ENCODE peak calls at places on chromosomes 12 and 14, in nine cellular contexts. C is GM10248; J is globus pallidus; V is endothelial cell; W is stimulated activated CD8-positive, alpha-beta memory T cell treated with anti-CD3 and anti-CD28 coated beads, Interleukin-7, amount 100 ng/mL, for 24 hours; P is thoracic aorta; K is progenitor cell of endocrine pancreas; M is lung; T is brain microvascular endothelial cell. N is an unnamed sample.

GRCh38 chr12:24728366-24728765 is 220.5 kb downstream of the BCAT1 start:
- DNase-seq in C (peak; percentile 28), J (no peak), V (no peak), W (no peak), P (no peak), K (no peak), M (no peak), T (peak; percentile 36), N (no peak)

GRCh38 chr12:55762646-55763045 is 19.7 kb downstream of the GDF11 start:
- DNase-seq in C (no peak), J (no peak), V (no peak), W (no peak), P (no peak), K (no peak), M (no peak), T (no peak), N (no peak)

GRCh38 chr12:109053382-109054123 is 1.2 kb downstream of the USP30 start:
- DNase-seq in C (peak; percentile 73), J (no peak), V (no peak), W (no peak), P (no peak), K (no peak), M (no peak), T (no peak), N (no peak)

GRCh38 chr12:75947171-75947723 is 84.3 kb downstream of the PHLDA1 start:
- DNase-seq in C (no peak), J (no peak), V (no peak), W (no peak), P (no peak), K (no peak), M (no peak), T (no peak), N (no peak)

GRCh38 chr12:112381421-112381897 is 772 bp downstream of the HECTD4 start:
- DNase-seq in C (peak; percentile 70), J (no peak), V (no peak), W (no peak), P (no peak), K (no peak), M (no peak), T (no peak), N (no peak)

GRCh38 chr12:3187846-3188755 is 110.9 kb downstream of the TSPAN9 start:
- DNase-seq in C (no peak), J (no peak), V (no peak), W (no peak), P (no peak), K (no peak), M (no peak), T (no peak), N (no peak)

GRCh38 chr12:124098101-124098757 is 125.2 kb downstream of the ZNF664 start:
- DNase-seq in C (no peak), J (peak; percentile 31), V (no peak), W (no peak), P (no peak), K (no peak), M (no peak), T (no peak), N (no peak)

GRCh38 chr12:117025481-117026151 is 73.6 kb downstream of the TESC start:
- DNase-seq in C (peak; percentile 79), J (peak; percentile 59), V (peak; percentile 80), W (no peak), P (no peak), K (peak; percentile 50), M (peak; percentile 66), T (peak; percentile 51), N (peak; percentile 79)

GRCh38 chr12:56766535-56766934 is 3.4 kb downstream of the HSD17B6 start:
- DNase-seq in C (peak; percentile 81), J (peak; percentile 54), V (no peak), W (no peak), P (no peak), K (no peak), M (no peak), T (no peak), N (no peak)

GRCh38 chr14:105492966-105493871 is 2.2 kb downstream of the TEDC1 start:
- DNase-seq in C (no peak), J (no peak), V (no peak), W (no peak), P (no peak), K (no peak), M (no peak), T (no peak), N (peak; percentile 67)

GRCh38 chr12:100798799-100799198 is 4.2 kb downstream of the ANO4 start:
- DNase-seq in C (no peak), J (peak; percentile 27), V (no peak), W (no peak), P (no peak), K (no peak), M (no peak), T (peak; percentile 57), N (no peak)

GRCh38 chr12:2902287-2902880 is 11.7 kb downstream of the TULP3 start:
- DNase-seq in C (no peak), J (peak; percentile 84), V (no peak), W (no peak), P (no peak), K (no peak), M (peak; percentile 50), T (no peak), N (no peak)

GRCh38 chr14:72892103-72892878 is 1.6 kb downstream of the DPF3 start:
- DNase-seq in C (no peak), J (peak; percentile 21), V (peak; percentile 46), W (no peak), P (no peak), K (no peak), M (no peak), T (peak; percentile 37), N (no peak)

GRCh38 chr12:75481774-75482173 is 1.2 kb downstream of the GLIPR1 start:
- DNase-seq in C (no peak), J (no peak), V (no peak), W (no peak), P (no peak), K (no peak), M (no peak), T (peak; percentile 43), N (no peak)

GRCh38 chr14:100015251-100015655 is 50.0 kb upstream of the EVL start:
- DNase-seq in C (peak; percentile 63), J (no peak), V (no peak), W (no peak), P (no peak), K (no peak), M (no peak), T (no peak), N (no peak)

GRCh38 chr12:40222247-40222646 is 2.5 kb upstream of the LRRK2 start:
- DNase-seq in C (no peak), J (no peak), V (no peak), W (no peak), P (no peak), K (no peak), M (no peak), T (no peak), N (no peak)

GRCh38 chr14:69945905-69946304 is 66.7 kb downstream of the SMOC1 start:
- DNase-seq in C (no peak), J (no peak), V (no peak), W (no peak), P (no peak), K (no peak), M (no peak), T (no peak), N (no peak)

GRCh38 chr12:41286426-41286825 is 98.3 kb downstream of the PDZRN4 start:
- DNase-seq in C (no peak), J (no peak), V (no peak), W (no peak), P (no peak), K (no peak), M (no peak), T (no peak), N (no peak)

GRCh38 chr12:49577589-49578315 is 9.8 kb upstream of the MCRS1 start:
- DNase-seq in C (no peak), J (no peak), V (no peak), W (no peak), P (no peak), K (no peak), M (no peak), T (no peak), N (no peak)

GRCh38 chr12:5916785-5917290 is 28.2 kb downstream of the ANO2 start:
- DNase-seq in C (no peak), J (no peak), V (no peak), W (no peak), P (no peak), K (no peak), M (peak; percentile 17), T (no peak), N (no peak)

GRCh38 chr14:65352964-65353530 is 59.5 kb upstream of the FUT8 start:
- DNase-seq in C (no peak), J (no peak), V (no peak), W (no peak), P (no peak), K (no peak), M (no peak), T (no peak), N (no peak)

GRCh38 chr12:26632746-26633145 is 200.2 kb downstream of the ITPR2 start:
- DNase-seq in C (no peak), J (no peak), V (no peak), W (no peak), P (no peak), K (no peak), M (no peak), T (no peak), N (no peak)

GRCh38 chr12:26830783-26831601 is 2.0 kb downstream of the ITPR2 start:
- DNase-seq in C (no peak), J (no peak), V (peak; percentile 13), W (no peak), P (no peak), K (no peak), M (no peak), T (no peak), N (no peak)

GRCh38 chr12:107241421-107241820 is 148.1 kb upstream of the CRY1 start:
- DNase-seq in C (no peak), J (no peak), V (no peak), W (no peak), P (no peak), K (no peak), M (no peak), T (no peak), N (no peak)

GRCh38 chr14:91893659-91894058 is 26.3 kb upstream of the TC2N start:
- DNase-seq in C (no peak), J (no peak), V (no peak), W (no peak), P (no peak), K (no peak), M (no peak), T (no peak), N (no peak)

GRCh38 chr14:39029789-39030188 is 73.2 kb downstream of the SEC23A start:
- DNase-seq in C (no peak), J (no peak), V (no peak), W (no peak), P (no peak), K (no peak), M (no peak), T (no peak), N (no peak)

GRCh38 chr12:68915055-68915454 is 17.9 kb downstream of the CPM start:
- DNase-seq in C (no peak), J (no peak), V (no peak), W (no peak), P (no peak), K (no peak), M (no peak), T (peak; percentile 62), N (no peak)

GRCh38 chr12:32906407-32907165 is 10.0 kb upstream of the PKP2 start:
- DNase-seq in C (peak; percentile 53), J (no peak), V (no peak), W (no peak), P (no peak), K (no peak), M (no peak), T (no peak), N (no peak)

GRCh38 chr12:46266869-46267617 is 1.8 kb downstream of the SLC38A1 start:
- DNase-seq in C (peak; percentile 34), J (peak; percentile 45), V (peak; percentile 59), W (peak; percentile 32), P (no peak), K (peak; percentile 48), M (peak; percentile 64), T (peak; percentile 59), N (no peak)

GRCh38 chr14:89214221-89214965 is 202.6 kb downstream of the FOXN3 start:
- DNase-seq in C (no peak), J (peak; percentile 58), V (no peak), W (no peak), P (peak; percentile 73), K (no peak), M (peak; percentile 91), T (no peak), N (peak; percentile 89)

GRCh38 chr14:74697543-74697942 is 15.3 kb downstream of the AREL1 start:
- DNase-seq in C (no peak), J (no peak), V (no peak), W (no peak), P (no peak), K (no peak), M (no peak), T (peak; percentile 52), N (no peak)